ENCODE peak calls at places on chromosomes 1 and 21, in four cellular contexts. X, C, Z and N are unnamed samples.

GRCh38 chr1:59125711-59126320 is 171.1 kb upstream of the FGGY start:
- DNase-seq in X (no peak), Z (no peak), C (no peak), N (no peak)

GRCh38 chr1:36083219-36083618 is 675 bp upstream of the TEKT2 start:
- DNase-seq in X (no peak), C (no peak), Z (no peak), N (no peak)

GRCh38 chr1:225544924-225545323 is 108.0 kb downstream of the ENAH start:
- DNase-seq in X (no peak), C (no peak), Z (no peak), N (no peak)

GRCh38 chr1:56773341-56774066 is 45.7 kb downstream of the FYB2 start:
- DNase-seq in C (no peak), Z (no peak), X (no peak), N (no peak)

GRCh38 chr21:28884481-28884880 is 108.2 kb downstream of the LTN1 start:
- DNase-seq in C (peak), Z (no peak), X (peak), N (no peak)

GRCh38 chr1:84377480-84378095 is 20.7 kb upstream of the DNASE2B start:
- DNase-seq in Z (no peak), X (no peak), C (no peak), N (no peak)

GRCh38 chr1:160747717-160748116 is 8.7 kb downstream of the SLAMF7 start:
- DNase-seq in X (no peak), Z (no peak), C (no peak), N (no peak)

GRCh38 chr1:15919316-15919715 is 56.6 kb downstream of the ZBTB17 start:
- DNase-seq in C (no peak), X (no peak), Z (no peak), N (peak)

GRCh38 chr1:66240491-66241484 is 293.2 kb upstream of the SGIP1 start:
- DNase-seq in Z (no peak), X (no peak), C (no peak), N (no peak)

GRCh38 chr1:226632922-226633351 is 84.4 kb downstream of the STUM start:
- DNase-seq in X (no peak), C (no peak), Z (no peak), N (no peak)

GRCh38 chr1:151157067-151157531 is 650 bp downstream of the TNFAIP8L2 start:
- DNase-seq in X (peak), Z (no peak), C (no peak), N (no peak)

GRCh38 chr21:33036430-33037162 is 10.9 kb downstream of the OLIG2 start:
- DNase-seq in Z (peak), X (peak), C (no peak), N (no peak)

GRCh38 chr1:65827346-65827745 is 34.7 kb downstream of the PDE4B start:
- DNase-seq in Z (no peak), C (no peak), X (no peak), N (no peak)

GRCh38 chr1:66690666-66691381 is 61.4 kb upstream of the DYNLT5 start:
- DNase-seq in C (peak), X (no peak), Z (no peak), N (no peak)

GRCh38 chr1:59292557-59292956 is 4.3 kb upstream of the FGGY start:
- DNase-seq in Z (no peak), X (peak), C (no peak), N (no peak)

GRCh38 chr1:115710859-115711624 is 57.5 kb downstream of the CASQ2 start:
- DNase-seq in X (no peak), Z (no peak), C (no peak), N (no peak)

GRCh38 chr1:90717665-90718410 is 736 bp upstream of the BARHL2 start:
- DNase-seq in C (peak), X (no peak), Z (no peak), N (no peak)

GRCh38 chr1:23743287-23744052 is at the start of gene ELOA:
- DNase-seq in C (peak), Z (peak), X (peak), N (no peak)

GRCh38 chr1:23742670-23743286 is 493 bp upstream of the ELOA start:
- DNase-seq in Z (no peak), X (peak), C (peak), N (no peak)

GRCh38 chr1:23747947-23748346 is 4.7 kb downstream of the ELOA start:
- DNase-seq in Z (no peak), C (no peak), X (no peak), N (no peak)

GRCh38 chr1:23741609-23742008 is 1.7 kb upstream of the ELOA start:
- DNase-seq in X (no peak), C (no peak), Z (no peak), N (no peak)

DNA sequence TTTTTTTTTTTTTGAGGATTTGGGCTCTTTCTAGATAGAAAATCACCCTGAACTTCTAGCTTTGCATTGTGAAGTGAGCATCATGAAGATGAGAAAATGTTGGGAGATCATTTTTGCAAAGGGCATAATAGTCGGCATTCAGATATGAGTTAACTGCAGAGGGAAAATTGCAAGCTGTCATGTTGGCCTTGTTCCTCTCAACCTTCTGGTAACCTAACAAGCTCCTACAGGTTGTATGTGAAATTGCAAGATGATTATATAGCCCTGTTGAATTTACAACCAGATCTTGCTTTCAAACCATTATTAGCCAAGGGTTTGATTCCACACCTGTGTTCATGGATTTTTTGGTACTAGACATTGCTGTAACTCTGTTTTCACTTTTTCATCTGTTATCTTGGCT is 2.2 kb downstream of the ELOA start:
- DNase-seq in Z (no peak), C (peak), X (peak), N (no peak)
- H3K4me3 ChIP-seq in Z (no peak), C (no peak), X (peak), N (no peak)

DNA sequence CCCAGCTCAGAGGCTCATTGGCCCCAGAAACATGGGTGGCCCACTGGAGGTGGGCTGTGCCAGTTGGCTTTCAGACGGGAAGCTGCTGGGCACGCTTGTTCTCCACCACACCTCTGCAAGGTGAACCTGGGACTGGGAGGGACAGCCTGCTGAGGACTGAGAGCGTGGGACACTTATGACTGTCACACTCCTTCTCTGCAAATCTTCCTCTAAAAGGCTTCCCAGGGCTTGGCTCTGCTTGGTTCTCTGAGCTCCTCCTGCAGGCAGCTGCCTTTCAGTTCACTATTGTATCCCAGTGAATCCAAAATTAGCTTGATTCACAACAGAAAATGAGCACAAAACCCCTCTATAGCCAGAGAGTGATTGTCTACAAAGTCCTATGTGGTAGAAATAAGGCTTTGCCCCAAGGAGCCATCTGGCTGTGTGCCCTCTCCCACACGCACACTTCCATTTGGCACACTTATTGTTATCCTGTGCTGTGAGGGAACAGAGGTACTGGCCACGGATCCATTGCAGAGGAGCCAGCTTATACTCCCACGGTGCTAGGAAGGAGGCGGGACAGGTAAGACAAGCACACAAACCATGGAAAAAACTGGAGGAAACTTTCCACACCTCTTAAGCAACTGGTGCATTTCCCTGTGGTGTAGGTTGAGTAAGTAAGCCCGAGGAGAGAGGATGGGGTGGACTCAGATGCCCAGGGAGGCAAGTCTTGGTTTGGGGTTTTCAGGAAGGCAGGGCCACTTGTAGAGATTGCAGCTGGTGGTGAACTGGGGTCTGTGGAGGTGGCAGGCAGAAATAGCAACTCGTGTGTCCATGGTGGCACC is 18.9 kb upstream of the BTG2 start:
- DNase-seq in X (peak), C (no peak), Z (no peak), N (no peak)
- TF ChIP-seq CTCF in X (no peak), C (no peak), Z (peak), N (no peak)

GRCh38 chr1:173429517-173430477 is 47.3 kb upstream of the PRDX6 start:
- DNase-seq in X (peak), C (peak), Z (peak), N (peak)
- H3K4me3 ChIP-seq in X (no peak), C (peak), Z (peak), N (peak)

GRCh38 chr1:206608108-206608698 is 4.1 kb downstream of the EIF2D start:
- DNase-seq in Z (no peak), C (peak), X (peak), N (no peak)
- TF ChIP-seq CTCF in Z (peak), C (peak), X (peak), N (peak)

DNA sequence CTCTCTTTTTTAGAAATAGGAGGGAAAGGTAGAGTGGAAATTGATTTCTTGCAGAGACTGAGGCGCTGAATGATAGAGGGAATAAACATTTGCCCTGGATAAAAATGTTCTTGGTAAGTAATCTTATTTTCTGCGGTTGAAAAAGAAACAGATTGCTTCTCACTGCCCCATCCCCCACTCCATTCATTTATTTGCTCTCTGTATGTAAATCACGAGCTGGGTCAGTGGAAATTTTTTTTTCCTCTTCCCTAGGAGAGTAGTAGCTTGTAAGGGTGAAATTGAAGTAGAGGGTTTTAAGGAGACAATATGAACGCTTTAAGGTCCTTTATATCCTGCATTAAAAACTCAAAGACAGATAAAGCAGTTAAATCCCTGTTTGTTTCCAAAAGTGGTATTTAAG is 1.4 kb upstream of the BRINP3 start:
- DNase-seq in C (peak), X (no peak), Z (no peak), N (no peak)
- H3K4me3 ChIP-seq in C (peak), X (no peak), Z (peak), N (peak)

DNA sequence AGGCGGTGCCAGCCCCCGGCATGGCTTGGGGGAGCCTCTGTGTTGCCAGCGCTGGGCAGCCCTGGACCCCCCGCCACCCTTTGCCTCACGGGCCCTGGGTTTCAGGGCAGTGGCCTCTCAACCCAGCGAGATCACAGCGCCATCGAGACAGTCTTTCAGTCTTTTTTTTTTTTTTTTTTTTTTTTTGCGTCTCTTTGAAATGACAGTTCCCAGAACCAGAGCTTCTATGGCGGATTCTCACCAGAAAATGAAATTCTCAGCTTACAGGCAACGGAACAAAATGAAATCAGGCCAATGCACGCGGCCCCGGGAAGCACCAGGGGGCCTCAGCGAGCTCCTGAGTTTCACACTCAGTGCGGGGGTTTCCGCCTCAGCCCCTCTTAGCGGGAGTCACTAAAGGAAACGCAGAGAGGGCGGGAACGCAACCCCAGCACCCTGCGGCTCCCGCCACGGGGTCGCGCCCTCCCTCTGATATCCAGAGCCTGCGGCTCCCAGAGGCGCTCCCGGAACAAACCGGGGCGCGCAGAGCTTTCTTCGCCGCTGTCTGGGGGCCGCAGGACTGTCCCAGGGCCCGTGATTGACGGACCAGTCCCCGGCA is 8.0 kb upstream of the COL6A1 start:
- DNase-seq in Z (peak), X (no peak), C (peak), N (no peak)
- TF ChIP-seq CTCF in Z (peak), X (peak), C (peak), N (peak)

GRCh38 chr1:231929311-231929710 is 302.7 kb downstream of the DISC1 start:
- DNase-seq in C (peak), Z (no peak), X (no peak), N (peak)
- H3K4me3 ChIP-seq in C (no peak), Z (peak), X (no peak), N (no peak)

DNA sequence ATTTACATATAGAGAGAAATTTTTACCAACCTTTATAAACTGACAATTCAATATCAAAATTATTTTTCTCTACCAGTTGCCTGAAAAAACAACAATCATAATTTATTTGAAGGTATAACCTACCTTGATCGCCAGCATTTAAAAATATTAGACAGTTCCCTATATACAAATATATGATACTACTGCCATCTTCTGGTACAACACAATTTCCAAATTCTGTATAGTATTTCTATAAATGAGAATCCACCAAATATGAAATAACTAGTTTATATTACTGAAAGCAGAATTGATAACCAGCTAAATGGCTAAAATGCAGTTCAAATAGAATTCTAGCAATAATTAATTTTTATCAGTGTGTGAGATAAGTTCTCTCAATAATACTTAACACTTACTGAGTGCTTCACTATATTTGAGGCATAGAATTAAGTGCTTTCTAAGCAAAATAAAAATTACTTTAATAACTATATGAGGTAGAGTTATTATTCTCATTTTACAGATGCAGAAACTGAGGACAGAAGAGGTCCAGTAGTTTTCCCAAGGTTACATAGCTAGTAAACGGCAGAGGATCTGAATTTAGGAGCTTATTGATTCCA is 75.6 kb downstream of the PIGK start:
- DNase-seq in C (no peak), X (no peak), Z (no peak), N (no peak)
- TF ChIP-seq CTCF in C (peak), X (no peak), Z (peak), N (no peak)

DNA sequence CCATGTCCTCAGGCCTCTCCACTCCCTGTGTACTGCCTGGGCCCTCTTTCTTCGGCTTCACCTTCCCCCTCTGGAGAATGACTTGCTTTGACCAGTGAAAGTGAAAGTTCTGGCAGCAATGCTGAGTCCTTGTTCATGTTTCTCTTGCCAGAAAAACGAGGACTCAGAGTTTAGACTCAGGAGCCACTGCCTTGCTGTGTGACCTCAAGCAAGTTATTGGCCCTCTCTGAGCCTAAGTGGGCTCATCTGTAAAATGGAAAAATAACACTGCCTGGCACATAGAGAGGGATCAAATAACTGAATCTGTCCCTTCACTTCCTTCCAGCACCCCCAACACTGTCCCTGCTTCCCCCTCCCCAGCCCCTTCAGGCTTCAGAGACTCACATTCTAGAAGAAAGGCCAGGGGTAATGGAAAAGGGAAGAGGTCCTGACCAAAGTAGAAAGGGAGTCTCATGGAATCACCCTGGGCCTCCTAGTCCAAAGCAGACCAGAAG is 1.6 kb downstream of the C1QA start:
- DNase-seq in Z (no peak), C (no peak), X (no peak), N (no peak)
- H3K4me3 ChIP-seq in Z (peak), C (no peak), X (no peak), N (no peak)

DNA sequence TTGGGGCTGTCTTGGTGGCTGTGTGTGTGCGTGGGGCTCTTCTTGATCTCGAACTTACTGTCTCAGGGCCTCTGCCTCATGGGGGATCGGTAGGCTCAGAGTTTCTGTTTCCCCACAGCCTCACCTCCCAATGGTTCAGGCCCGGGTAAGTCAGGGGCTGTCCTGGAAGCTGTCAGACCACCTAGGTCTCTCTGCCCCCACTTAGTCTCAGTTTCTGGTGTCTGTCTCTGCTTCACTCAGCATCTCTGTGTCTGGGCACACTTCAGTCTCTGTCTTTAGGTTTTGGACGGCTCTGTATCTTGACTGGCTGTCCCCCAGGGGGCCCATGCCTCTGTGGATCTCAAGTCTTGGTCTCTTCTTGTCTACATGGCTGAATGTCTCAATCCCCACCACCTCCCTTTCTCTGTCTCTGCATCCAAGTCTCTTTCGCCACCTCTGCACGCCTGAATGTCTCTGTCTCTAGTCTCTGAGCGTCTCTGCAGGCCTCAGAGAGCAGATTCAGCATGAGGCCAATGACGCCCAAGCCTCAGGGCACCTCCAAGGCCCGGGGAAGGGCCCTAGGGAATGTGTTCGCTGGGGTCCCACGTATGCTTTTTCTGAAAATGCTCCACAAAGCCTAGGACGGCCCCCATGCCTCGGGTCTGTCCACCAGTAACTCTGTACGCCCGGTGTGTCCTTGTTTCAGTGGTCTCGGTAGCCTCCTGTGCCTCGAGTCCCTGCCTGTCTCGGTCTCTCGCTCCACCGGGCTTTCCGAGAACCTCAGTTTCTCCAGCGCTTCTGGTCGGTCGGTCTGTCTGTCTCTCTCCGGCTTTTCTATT is 821 bp downstream of the FHL3 start:
- DNase-seq in X (peak), Z (no peak), C (no peak), N (no peak)
- TF ChIP-seq CTCF in X (no peak), Z (no peak), C (no peak), N (no peak)